ENCODE peak calls at places on chromosomes 4 and X, in ten cellular contexts. Z, I, T, H, D, X, O, N, K and M are unnamed samples.

GRCh38 chr4:48403358-48403757 is 62.0 kb downstream of the SLAIN2 start:
- DNase-seq in K (no peak), X (no peak), N (no peak), T (no peak), O (no peak), Z (no peak), H (no peak), I (no peak), D (no peak), M (no peak)

GRCh38 chrX:132365490-132365889 is 123.3 kb downstream of the MBNL3 start:
- DNase-seq in D (no peak), X (no peak), H (no peak), Z (no peak), K (no peak), I (no peak), O (no peak), T (no peak), N (no peak), M (no peak)

GRCh38 chr4:15982833-15983528 is 20.0 kb upstream of the FGFBP2 start:
- DNase-seq in K (no peak), X (no peak), T (no peak), N (no peak), H (peak; percentile 68), I (no peak), D (no peak), O (no peak), Z (peak; percentile 4), M (no peak)

GRCh38 chr4:519203-519651 is 20.2 kb downstream of the PIGG start:
- DNase-seq in N (peak; percentile 31), D (no peak), T (no peak), X (no peak), K (no peak), H (no peak), O (no peak), I (no peak), Z (no peak), M (no peak)

GRCh38 chrX:50971390-50971789 is 60.9 kb downstream of the BMP15 start:
- DNase-seq in I (no peak), T (peak; percentile 21), H (peak; percentile 13), K (peak; percentile 19), X (no peak), O (no peak), Z (no peak), N (no peak), D (no peak), M (no peak)

GRCh38 chr4:52915131-52915645 is 53.1 kb downstream of the RASL11B start:
- DNase-seq in T (no peak), X (no peak), D (no peak), N (no peak), H (no peak), K (no peak), I (no peak), O (no peak), Z (no peak), M (no peak)

GRCh38 chrX:103329991-103330390 is at the start of gene TCEAL7:
- DNase-seq in H (peak; percentile 75), K (no peak), X (no peak), D (peak; percentile 4), O (no peak), N (peak; percentile 79), T (no peak), I (peak; percentile 41), Z (peak; percentile 4), M (no peak)

GRCh38 chrX:53280703-53281320 is 572 bp downstream of the IQSEC2 start:
- DNase-seq in K (no peak), O (no peak), X (no peak), D (no peak), N (no peak), I (no peak), Z (peak; percentile 48), H (peak; percentile 61), T (no peak), M (no peak)